ENCODE peak calls at places on chromosomes 13 and 19, in seven cellular contexts. F is ovary; H is amygdala; Q is tibial nerve; A is stimulated activated CD4-positive, alpha-beta T cell treated with anti-CD3 and anti-CD28 coated beads, TNF-alpha, amount 100 ng/mL, for 1 hour; T is activated CD4-positive, alpha-beta T cell treated with anti-CD3 and anti-CD28 coated beads for 48 hours; W is ELR. R is an unnamed sample.

GRCh38 chr13:71300602-71301001 is 566.4 kb downstream of the DACH1 start:
- DNase-seq in F (no peak), H (no peak), Q (no peak), A (no peak), T (no peak), W (no peak), R (no peak)

GRCh38 chr13:33236021-33236420 is 49.5 kb downstream of the STARD13 start:
- DNase-seq in F (no peak), H (no peak), Q (no peak), A (no peak), T (no peak), W (peak), R (no peak)

GRCh38 chr13:113658836-113659235 is 838 bp upstream of the ATP4B start:
- DNase-seq in F (peak), H (no peak), Q (no peak), A (no peak), T (no peak), W (no peak), R (no peak)

GRCh38 chr19:40744554-40745401 is 5.5 kb downstream of the ACTMAP start:
- DNase-seq in F (no peak), H (no peak), Q (no peak), A (no peak), T (peak), W (no peak), R (peak)

GRCh38 chr19:40217027-40217810 is 965 bp downstream of the TTC9B start:
- DNase-seq in F (no peak), H (no peak), Q (no peak), A (no peak), T (peak), W (no peak), R (peak)

GRCh38 chr19:5128932-5129389 is 160.0 kb downstream of the KDM4B start:
- DNase-seq in F (peak), H (no peak), Q (peak), A (no peak), T (no peak), W (no peak), R (no peak)

GRCh38 chr13:35976126-35976525 is 155.1 kb downstream of the DCLK1 start:
- DNase-seq in F (no peak), H (no peak), Q (no peak), A (no peak), T (no peak), W (no peak), R (no peak)

GRCh38 chr19:34508540-34508939 is 27.0 kb downstream of the WTIP start:
- DNase-seq in F (no peak), H (no peak), Q (no peak), A (no peak), T (no peak), W (peak), R (no peak)

R was measured in neural progenitor cell.